ENCODE peak calls at places on chromosomes 3 and 15, in four cellular contexts. One of them, this sample, is unnamed.

GRCh38 chr3:21013566-21013965 is 737.4 kb downstream of the ZNF385D start:
- DNase-seq in NCI-H1436: no peak
- DNase-seq in MV-4-11: no peak
- DNase-seq in HT1080: no peak
- DNase-seq in this sample: no peak

GRCh38 chr15:31486506-31486905 is 159.9 kb downstream of the KLF13 start:
- DNase-seq in NCI-H1436: no peak
- DNase-seq in MV-4-11: no peak
- DNase-seq in HT1080: no peak
- DNase-seq in this sample: no peak

GRCh38 chr15:57306305-57306943 is 69.9 kb upstream of the CGNL1 start:
- DNase-seq in NCI-H1436: peak
- DNase-seq in MV-4-11: peak
- DNase-seq in HT1080: peak
- DNase-seq in this sample: peak

GRCh38 chr3:49465269-49466034 is 4.6 kb upstream of the DAG1 start:
- DNase-seq in NCI-H1436: no peak
- DNase-seq in MV-4-11: peak
- DNase-seq in HT1080: no peak
- DNase-seq in this sample: no peak

GRCh38 chr3:163707659-163708058 is 1370.6 kb downstream of the SI start:
- DNase-seq in NCI-H1436: no peak
- DNase-seq in MV-4-11: no peak
- DNase-seq in HT1080: no peak
- DNase-seq in this sample: no peak

GRCh38 chr3:29822051-29822450 is 541.2 kb downstream of the RBMS3 start:
- DNase-seq in NCI-H1436: no peak
- DNase-seq in MV-4-11: peak
- DNase-seq in HT1080: peak
- DNase-seq in this sample: peak

GRCh38 chr3:69439683-69440270 is 53.9 kb upstream of the FRMD4B start:
- DNase-seq in NCI-H1436: no peak
- DNase-seq in MV-4-11: peak
- DNase-seq in HT1080: no peak
- DNase-seq in this sample: peak

GRCh38 chr15:79595995-79596622 is 164.0 kb downstream of the MINAR1 start:
- DNase-seq in NCI-H1436: peak
- DNase-seq in MV-4-11: peak
- DNase-seq in HT1080: peak
- DNase-seq in this sample: peak

GRCh38 chr15:39968273-39969001 is 34.5 kb downstream of the EIF2AK4 start:
- DNase-seq in NCI-H1436: no peak
- DNase-seq in MV-4-11: no peak
- DNase-seq in HT1080: no peak
- DNase-seq in this sample: no peak

GRCh38 chr3:42402394-42403100 is 7.9 kb downstream of the LYZL4 start:
- DNase-seq in NCI-H1436: no peak
- DNase-seq in MV-4-11: no peak
- DNase-seq in HT1080: peak
- DNase-seq in this sample: no peak

GRCh38 chr15:42275780-42276395 is 2.7 kb upstream of the TMEM87A start:
- DNase-seq in NCI-H1436: no peak
- DNase-seq in MV-4-11: no peak
- DNase-seq in HT1080: no peak
- DNase-seq in this sample: no peak

GRCh38 chr15:26038693-26039092 is 175.6 kb upstream of the ATP10A start:
- DNase-seq in NCI-H1436: no peak
- DNase-seq in MV-4-11: no peak
- DNase-seq in HT1080: no peak
- DNase-seq in this sample: no peak

GRCh38 chr3:36494461-36495109 is 114.3 kb downstream of the STAC start:
- DNase-seq in NCI-H1436: no peak
- DNase-seq in MV-4-11: peak
- DNase-seq in HT1080: peak
- DNase-seq in this sample: peak

GRCh38 chr3:140285380-140285779 is 350.4 kb downstream of the CLSTN2 start:
- DNase-seq in NCI-H1436: peak
- DNase-seq in MV-4-11: no peak
- DNase-seq in HT1080: no peak
- DNase-seq in this sample: no peak

GRCh38 chr3:154584041-154584440 is 154.1 kb upstream of the GPR149 start:
- DNase-seq in NCI-H1436: no peak
- DNase-seq in MV-4-11: no peak
- DNase-seq in HT1080: peak
- DNase-seq in this sample: no peak

GRCh38 chr3:5644773-5645172 is 457.3 kb downstream of the EDEM1 start:
- DNase-seq in NCI-H1436: no peak
- DNase-seq in MV-4-11: no peak
- DNase-seq in HT1080: no peak
- DNase-seq in this sample: no peak

This sample was measured in EH.